ENCODE peak calls at places on chromosome 17, in five cellular contexts. I is GM12891; T is stimulated activated CD8-positive, alpha-beta memory T cell treated with anti-CD3 and anti-CD28 coated beads, Interleukin-12 subunit alpha, Interleukin-12 subunit beta, amount 100 ng/mL, for 4 hours; Y is stimulated activated CD4-positive, alpha-beta T cell treated with anti-CD3 and anti-CD28 coated beads, Interleukin-4, amount 100 ng/mL, for 4 hours; P is sigmoid colon. Z is an unnamed sample.

GRCh38 chr17:76135810-76136188 is 5.2 kb downstream of the FOXJ1 start:
- DNase-seq in I (no peak), T (no peak), Y (no peak), P (no peak), Z (no peak)

GRCh38 chr17:17063546-17064122 is 21.4 kb downstream of the MPRIP start:
- DNase-seq in I (no peak), T (no peak), Y (no peak), P (peak), Z (no peak)

GRCh38 chr17:42010898-42011516 is 6.2 kb downstream of the DNAJC7 start:
- DNase-seq in I (no peak), T (no peak), Y (no peak), P (no peak), Z (no peak)

GRCh38 chr17:57861737-57862409 is 12.0 kb upstream of the MRPS23 start:
- DNase-seq in I (no peak), T (no peak), Y (no peak), P (peak), Z (no peak)

GRCh38 chr17:49715221-49715620 is 7.5 kb upstream of the SLC35B1 start:
- DNase-seq in I (no peak), T (no peak), Y (no peak), P (no peak), Z (no peak)

GRCh38 chr17:66562119-66562518 is 259.7 kb downstream of the PRKCA start:
- DNase-seq in I (no peak), T (no peak), Y (no peak), P (no peak), Z (no peak)

GRCh38 chr17:6910987-6911603 is 79.6 kb upstream of the TEKT1 start:
- DNase-seq in I (no peak), T (no peak), Y (no peak), P (no peak), Z (no peak)

GRCh38 chr17:28371245-28372202 is at the start of gene SARM1:
- DNase-seq in I (peak), T (peak), Y (peak), P (peak), Z (peak)

GRCh38 chr17:34424814-34425490 is 61.9 kb upstream of the CCL1 start:
- DNase-seq in I (no peak), T (no peak), Y (no peak), P (no peak), Z (no peak)

GRCh38 chr17:56320443-56320842 is 167.2 kb downstream of the ANKFN1 start:
- DNase-seq in I (no peak), T (no peak), Y (no peak), P (no peak), Z (peak)

Z was measured in neuronal stem cell.